ENCODE peak calls at places on chromosome 7, in nine cellular contexts. One of them, this sample, is unnamed. For H3K4me1, the result is how much of the 10 kb centered on the place peaks cover.

GRCh38 chr7:41219276-41219675 is 483.6 kb downstream of the INHBA start:
- DNase-seq in HCT116: no peak
- DNase-seq in right atrium auricular region: no peak
- DNase-seq in K562: no peak
- DNase-seq in cardiac muscle cell: peak
- DNase-seq in lower lobe of right lung: no peak
- DNase-seq in CD8-positive, alpha-beta T cell: no peak
- DNase-seq in GM12878: no peak
- DNase-seq in astrocyte: peak
- DNase-seq in this sample: no peak

GRCh38 chr7:75658369-75658768 is 80.4 kb downstream of the HIP1 start:
- DNase-seq in HCT116: no peak
- DNase-seq in right atrium auricular region: no peak
- DNase-seq in K562: no peak
- DNase-seq in cardiac muscle cell: no peak
- DNase-seq in lower lobe of right lung: no peak
- DNase-seq in CD8-positive, alpha-beta T cell: no peak
- DNase-seq in GM12878: no peak
- DNase-seq in astrocyte: no peak
- DNase-seq in this sample: no peak

GRCh38 chr7:5838771-5839170 is 41.8 kb upstream of the OCM start:
- DNase-seq in HCT116: no peak
- DNase-seq in right atrium auricular region: no peak
- DNase-seq in K562: no peak
- DNase-seq in cardiac muscle cell: no peak
- DNase-seq in lower lobe of right lung: no peak
- DNase-seq in CD8-positive, alpha-beta T cell: no peak
- DNase-seq in GM12878: no peak
- DNase-seq in astrocyte: no peak
- DNase-seq in this sample: no peak

GRCh38 chr7:55969391-55969790 is 5.0 kb downstream of the NIPSNAP2 start:
- DNase-seq in HCT116: no peak
- DNase-seq in right atrium auricular region: no peak
- DNase-seq in K562: no peak
- DNase-seq in cardiac muscle cell: no peak
- DNase-seq in lower lobe of right lung: no peak
- DNase-seq in CD8-positive, alpha-beta T cell: no peak
- DNase-seq in GM12878: no peak
- DNase-seq in astrocyte: no peak
- DNase-seq in this sample: no peak

GRCh38 chr7:11767148-11767547 is 64.8 kb downstream of the THSD7A start:
- DNase-seq in HCT116: no peak
- DNase-seq in right atrium auricular region: no peak
- DNase-seq in K562: no peak
- DNase-seq in cardiac muscle cell: peak
- DNase-seq in lower lobe of right lung: no peak
- DNase-seq in CD8-positive, alpha-beta T cell: no peak
- DNase-seq in GM12878: no peak
- DNase-seq in astrocyte: peak
- DNase-seq in this sample: no peak

GRCh38 chr7:98119257-98119918 is 12.7 kb downstream of the LMTK2 start:
- DNase-seq in HCT116: no peak
- DNase-seq in right atrium auricular region: no peak
- DNase-seq in K562: no peak
- DNase-seq in cardiac muscle cell: peak
- DNase-seq in lower lobe of right lung: no peak
- DNase-seq in CD8-positive, alpha-beta T cell: no peak
- DNase-seq in GM12878: no peak
- DNase-seq in astrocyte: peak
- DNase-seq in this sample: no peak

GRCh38 chr7:25759281-25759680 is 392.7 kb upstream of the NFE2L3 start:
- DNase-seq in HCT116: no peak
- DNase-seq in right atrium auricular region: no peak
- DNase-seq in K562: no peak
- DNase-seq in cardiac muscle cell: no peak
- DNase-seq in lower lobe of right lung: no peak
- DNase-seq in CD8-positive, alpha-beta T cell: no peak
- DNase-seq in GM12878: no peak
- DNase-seq in astrocyte: no peak
- DNase-seq in this sample: no peak

GRCh38 chr7:111499027-111499426 is 63.3 kb downstream of the IMMP2L start:
- DNase-seq in HCT116: peak
- DNase-seq in right atrium auricular region: no peak
- DNase-seq in K562: peak
- DNase-seq in cardiac muscle cell: peak
- DNase-seq in lower lobe of right lung: no peak
- DNase-seq in CD8-positive, alpha-beta T cell: no peak
- DNase-seq in GM12878: no peak
- DNase-seq in astrocyte: peak
- DNase-seq in this sample: no peak

GRCh38 chr7:95026018-95026417 is 118.6 kb downstream of the PPP1R9A start:
- DNase-seq in HCT116: no peak
- DNase-seq in right atrium auricular region: no peak
- DNase-seq in K562: no peak
- DNase-seq in cardiac muscle cell: no peak
- DNase-seq in lower lobe of right lung: no peak
- DNase-seq in CD8-positive, alpha-beta T cell: no peak
- DNase-seq in GM12878: no peak
- DNase-seq in astrocyte: no peak
- DNase-seq in this sample: no peak

GRCh38 chr7:30472771-30473392 is 5.7 kb downstream of the NOD1 start:
- DNase-seq in HCT116: no peak
- DNase-seq in right atrium auricular region: peak
- DNase-seq in K562: no peak
- DNase-seq in cardiac muscle cell: peak
- DNase-seq in lower lobe of right lung: no peak
- DNase-seq in CD8-positive, alpha-beta T cell: no peak
- DNase-seq in GM12878: no peak
- DNase-seq in astrocyte: peak
- DNase-seq in this sample: no peak

GRCh38 chr7:127909424-127910152 is 121.6 kb downstream of the LRRC4 start:
- DNase-seq in HCT116: no peak
- DNase-seq in right atrium auricular region: no peak
- DNase-seq in K562: no peak
- DNase-seq in cardiac muscle cell: no peak
- DNase-seq in lower lobe of right lung: no peak
- DNase-seq in CD8-positive, alpha-beta T cell: no peak
- DNase-seq in GM12878: no peak
- DNase-seq in astrocyte: no peak
- DNase-seq in this sample: no peak
- TF ChIP-seq CTCF in HCT116: no peak
- TF ChIP-seq CTCF in right atrium auricular region: no peak
- TF ChIP-seq CTCF in K562: no peak
- TF ChIP-seq CTCF in cardiac muscle cell: no peak
- TF ChIP-seq CTCF in lower lobe of right lung: no peak
- TF ChIP-seq CTCF in CD8-positive, alpha-beta T cell: no peak
- TF ChIP-seq CTCF in GM12878: no peak
- TF ChIP-seq CTCF in astrocyte: no peak
- TF ChIP-seq CTCF in this sample: no peak

GRCh38 chr7:106611911-106612310 is 49.0 kb downstream of the CCDC71L start:
- DNase-seq in HCT116: no peak
- DNase-seq in right atrium auricular region: no peak
- DNase-seq in K562: no peak
- DNase-seq in cardiac muscle cell: no peak
- DNase-seq in lower lobe of right lung: no peak
- DNase-seq in CD8-positive, alpha-beta T cell: no peak
- DNase-seq in GM12878: no peak
- DNase-seq in astrocyte: no peak
- DNase-seq in this sample: no peak
- H3K4me1 ChIP-seq in HCT116: under half
- H3K4me1 ChIP-seq in right atrium auricular region: under half
- H3K4me1 ChIP-seq in K562: under half
- H3K4me1 ChIP-seq in cardiac muscle cell: under half
- H3K4me1 ChIP-seq in lower lobe of right lung: under half
- H3K4me1 ChIP-seq in CD8-positive, alpha-beta T cell: under half
- H3K4me1 ChIP-seq in GM12878: under half
- H3K4me1 ChIP-seq in astrocyte: under half
- H3K4me1 ChIP-seq in this sample: under half

GRCh38 chr7:148540041-148540738 is 50.4 kb upstream of the C7orf33 start:
- DNase-seq in HCT116: peak
- DNase-seq in right atrium auricular region: peak
- DNase-seq in K562: no peak
- DNase-seq in cardiac muscle cell: peak
- DNase-seq in lower lobe of right lung: no peak
- DNase-seq in CD8-positive, alpha-beta T cell: no peak
- DNase-seq in GM12878: no peak
- DNase-seq in astrocyte: peak
- DNase-seq in this sample: no peak

GRCh38 chr7:148537435-148537834 is 53.1 kb upstream of the C7orf33 start:
- DNase-seq in HCT116: no peak
- DNase-seq in right atrium auricular region: no peak
- DNase-seq in K562: no peak
- DNase-seq in cardiac muscle cell: no peak
- DNase-seq in lower lobe of right lung: no peak
- DNase-seq in CD8-positive, alpha-beta T cell: no peak
- DNase-seq in GM12878: no peak
- DNase-seq in astrocyte: no peak
- DNase-seq in this sample: no peak

DNA sequence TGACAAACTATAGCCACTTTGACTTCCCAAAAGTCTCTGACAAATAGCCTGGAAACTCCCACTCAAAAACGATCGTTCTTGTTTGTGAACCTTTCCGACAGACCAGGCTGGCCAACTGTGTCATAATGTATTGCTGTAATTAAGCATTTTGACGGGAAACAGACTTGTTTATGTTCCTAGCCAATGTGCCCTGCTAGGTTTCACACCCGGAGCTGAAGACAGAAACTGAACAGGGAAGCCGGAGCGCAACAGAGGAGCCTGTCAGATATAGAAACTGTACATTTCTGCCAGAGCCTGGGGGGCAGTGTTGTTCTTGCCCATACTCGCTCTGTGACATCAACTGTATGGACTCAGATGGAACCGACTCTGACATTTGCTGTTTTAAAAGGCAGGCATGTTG is 55.3 kb upstream of the C7orf33 start:
- DNase-seq in HCT116: no peak
- DNase-seq in right atrium auricular region: no peak
- DNase-seq in K562: no peak
- DNase-seq in cardiac muscle cell: peak
- DNase-seq in lower lobe of right lung: no peak
- DNase-seq in CD8-positive, alpha-beta T cell: no peak
- DNase-seq in GM12878: no peak
- DNase-seq in astrocyte: no peak
- DNase-seq in this sample: no peak
- TF ChIP-seq CTCF in HCT116: no peak
- TF ChIP-seq CTCF in right atrium auricular region: no peak
- TF ChIP-seq CTCF in K562: peak
- TF ChIP-seq CTCF in cardiac muscle cell: peak
- TF ChIP-seq CTCF in lower lobe of right lung: no peak
- TF ChIP-seq CTCF in CD8-positive, alpha-beta T cell: no peak
- TF ChIP-seq CTCF in GM12878: peak
- TF ChIP-seq CTCF in astrocyte: no peak
- TF ChIP-seq CTCF in this sample: no peak

GRCh38 chr7:69508736-69509135 is 89.5 kb upstream of the AUTS2 start:
- DNase-seq in HCT116: no peak
- DNase-seq in right atrium auricular region: no peak
- DNase-seq in K562: no peak
- DNase-seq in cardiac muscle cell: no peak
- DNase-seq in lower lobe of right lung: no peak
- DNase-seq in CD8-positive, alpha-beta T cell: no peak
- DNase-seq in GM12878: no peak
- DNase-seq in astrocyte: no peak
- DNase-seq in this sample: no peak

GRCh38 chr7:69504733-69505132 is 93.5 kb upstream of the AUTS2 start:
- DNase-seq in HCT116: no peak
- DNase-seq in right atrium auricular region: peak
- DNase-seq in K562: no peak
- DNase-seq in cardiac muscle cell: no peak
- DNase-seq in lower lobe of right lung: no peak
- DNase-seq in CD8-positive, alpha-beta T cell: no peak
- DNase-seq in GM12878: no peak
- DNase-seq in astrocyte: peak
- DNase-seq in this sample: no peak

DNA sequence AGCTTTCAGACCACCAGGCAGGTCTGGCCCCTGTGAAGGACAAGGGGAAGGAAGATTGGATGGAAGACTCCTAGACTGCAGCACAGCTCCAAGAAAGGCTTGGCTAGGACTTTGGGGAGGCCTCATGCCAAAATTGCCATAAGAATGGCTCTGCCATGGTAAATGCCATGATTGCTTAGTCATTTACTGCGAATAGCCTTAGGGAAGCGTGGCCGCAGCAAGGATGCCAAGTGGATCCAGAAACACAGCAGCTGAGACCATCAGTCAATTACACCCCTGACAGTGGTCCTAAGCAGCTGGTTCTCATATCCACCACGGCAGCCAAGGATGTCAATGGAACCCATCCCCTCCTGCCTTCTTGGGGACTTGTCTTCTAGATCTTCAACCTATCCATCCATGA is 88.2 kb upstream of the AUTS2 start:
- DNase-seq in HCT116: no peak
- DNase-seq in right atrium auricular region: no peak
- DNase-seq in K562: no peak
- DNase-seq in cardiac muscle cell: no peak
- DNase-seq in lower lobe of right lung: no peak
- DNase-seq in CD8-positive, alpha-beta T cell: no peak
- DNase-seq in GM12878: no peak
- DNase-seq in astrocyte: no peak
- DNase-seq in this sample: no peak
- H3K4me1 ChIP-seq in HCT116: under half
- H3K4me1 ChIP-seq in right atrium auricular region: under half
- H3K4me1 ChIP-seq in K562: under half
- H3K4me1 ChIP-seq in cardiac muscle cell: under half
- H3K4me1 ChIP-seq in lower lobe of right lung: under half
- H3K4me1 ChIP-seq in CD8-positive, alpha-beta T cell: under half
- H3K4me1 ChIP-seq in GM12878: under half
- H3K4me1 ChIP-seq in astrocyte: under half
- H3K4me1 ChIP-seq in this sample: under half

This sample was measured in BE2C.